ENCODE peak calls at places on chromosomes 4 and X, in five cellular contexts. W, H, Z, Y and V are unnamed samples.
A peak's percentile ranks its signal among the peaks of the same experiment; 100 is the strongest.

GRCh38 chr4:164904941-164905340 is 28.0 kb downstream of the APELA start:
- DNase-seq in W (no peak), H (no peak), Y (no peak), Z (no peak), V (no peak)

GRCh38 chr4:82431026-82431745 is 796 bp downstream of the ENOPH1 start:
- DNase-seq in H (peak; percentile 47), Y (no peak), Z (peak; percentile 46), W (peak; percentile 20), V (peak; percentile 47)

GRCh38 chr4:8114456-8115202 is 44.0 kb downstream of the ABLIM2 start:
- DNase-seq in Y (no peak), W (no peak), H (no peak), Z (no peak), V (no peak)

GRCh38 chr4:151256134-151256533 is 20.8 kb upstream of the PRSS48 start:
- DNase-seq in Y (no peak), W (no peak), H (no peak), Z (no peak), V (no peak)

GRCh38 chrX:9980927-9981326 is 13.8 kb downstream of the CLDN34 start:
- DNase-seq in W (no peak), Z (no peak), Y (no peak), H (no peak), V (no peak)

GRCh38 chr4:34365891-34366290 is 1878.4 kb downstream of the ARAP2 start:
- DNase-seq in H (no peak), Z (peak; percentile 3), Y (no peak), W (no peak), V (no peak)

GRCh38 chr4:4685810-4686209 is 144.0 kb upstream of the STX18 start:
- DNase-seq in Y (no peak), H (no peak), W (no peak), Z (no peak), V (no peak)

GRCh38 chrX:24988314-24988713 is 27.5 kb downstream of the ARX start:
- DNase-seq in Y (no peak), H (no peak), Z (no peak), W (no peak), V (no peak)

GRCh38 chr4:53365121-53365485 is 758 bp downstream of the SCFD2 start:
- DNase-seq in W (peak; percentile 30), Y (no peak), Z (peak; percentile 21), H (no peak), V (no peak)

GRCh38 chr4:180962268-180962667 is 1280.9 kb upstream of the TENM3 start:
- DNase-seq in Z (no peak), Y (no peak), H (no peak), W (no peak), V (no peak)

GRCh38 chr4:55435136-55435535 is 39.4 kb downstream of the TMEM165 start:
- DNase-seq in Y (no peak), Z (no peak), W (peak; percentile 26), H (no peak), V (no peak)

GRCh38 chrX:142873214-142873613 is 152.5 kb upstream of the SPANXN4 start:
- DNase-seq in Z (no peak), W (no peak), Y (no peak), H (no peak), V (no peak)

GRCh38 chr4:181502611-181503010 is 740.6 kb upstream of the TENM3 start:
- DNase-seq in W (no peak), Y (no peak), Z (no peak), H (no peak), V (no peak)

GRCh38 chr4:113921089-113921842 is 58.2 kb downstream of the ARSJ start:
- DNase-seq in Y (no peak), Z (no peak), W (peak; percentile 51), H (no peak), V (no peak)

GRCh38 chr4:39446842-39447573 is 11.7 kb downstream of the RPL9 start:
- DNase-seq in Y (peak; percentile 74), Z (peak; percentile 67), H (peak; percentile 29), W (peak; percentile 73), V (peak; percentile 63)

GRCh38 chrX:51144828-51145442 is 187.7 kb upstream of the NUDT10 start:
- DNase-seq in Y (peak; percentile 15), W (peak; percentile 55), Z (peak; percentile 50), H (peak; percentile 20), V (no peak)

GRCh38 chrX:15142084-15142715 is 127.7 kb downstream of the ASB9 start:
- DNase-seq in Y (no peak), H (no peak), Z (no peak), W (no peak), V (no peak)

GRCh38 chr4:169252339-169253086 is 18.2 kb downstream of the SH3RF1 start:
- DNase-seq in W (peak; percentile 64), Z (no peak), H (no peak), Y (no peak), V (no peak)

GRCh38 chr4:68271851-68272756 is 26.6 kb upstream of the TMPRSS11B start:
- DNase-seq in H (no peak), Y (no peak), W (peak; percentile 82), Z (peak; percentile 48), V (no peak)

GRCh38 chrX:20527458-20528099 is 260.9 kb upstream of the RPS6KA3 start:
- DNase-seq in W (peak; percentile 47), Y (no peak), H (no peak), Z (peak; percentile 23), V (no peak)

GRCh38 chr4:20252656-20253271 is 1.1 kb downstream of the SLIT2 start:
- DNase-seq in Y (no peak), W (peak; percentile 52), H (no peak), Z (peak; percentile 36), V (no peak)

GRCh38 chrX:73448379-73448778 is 1.5 kb downstream of the CDX4 start:
- DNase-seq in W (no peak), Z (no peak), H (no peak), Y (no peak), V (no peak)

GRCh38 chrX:100973411-100973810 is 3.9 kb downstream of the ARL13A start:
- DNase-seq in Z (no peak), H (no peak), Y (no peak), W (no peak), V (no peak)

GRCh38 chrX:107600366-107600765 is 27.9 kb upstream of the PRPS1 start:
- DNase-seq in Z (no peak), Y (no peak), W (peak; percentile 37), H (no peak), V (no peak)

GRCh38 chr4:146192060-146192459 is 16.5 kb downstream of the LSM6 start:
- DNase-seq in W (peak; percentile 7), Y (no peak), H (no peak), Z (no peak), V (no peak)

GRCh38 chrX:21781976-21782375 is 24.1 kb upstream of the SMPX start:
- DNase-seq in Y (no peak), Z (no peak), H (no peak), W (no peak), V (no peak)

GRCh38 chr4:81042578-81043365 is 12.3 kb downstream of the BMP3 start:
- DNase-seq in Y (no peak), H (no peak), W (no peak), Z (no peak), V (no peak)

GRCh38 chrX:40314070-40314469 is 216.3 kb upstream of the BCOR start:
- DNase-seq in W (no peak), Z (peak; percentile 22), H (no peak), Y (no peak), V (no peak)

GRCh38 chr4:137678796-137679195 is 146.5 kb upstream of the PCDH18 start:
- DNase-seq in H (no peak), Z (no peak), W (peak; percentile 82), Y (no peak), V (no peak)

GRCh38 chr4:147626903-147627302 is 9.7 kb downstream of the TMEM184C start:
- DNase-seq in Y (no peak), Z (no peak), W (no peak), H (no peak), V (no peak)

GRCh38 chrX:64885850-64886249 is 90.4 kb downstream of the ZC4H2 start:
- DNase-seq in Y (no peak), Z (peak; percentile 10), W (no peak), H (no peak), V (no peak)

GRCh38 chr4:87058272-87059073 is 123.7 kb downstream of the AFF1 start:
- DNase-seq in H (no peak), Y (no peak), W (peak; percentile 68), Z (peak; percentile 49), V (no peak)

GRCh38 chrX:2538016-2538415 is 37.2 kb upstream of the DHRSX start:
- DNase-seq in H (no peak), W (no peak), Z (no peak), Y (no peak), V (no peak)

GRCh38 chrX:69555396-69556023 is 51.4 kb downstream of the NALF2 start:
- DNase-seq in Y (no peak), Z (peak; percentile 6), W (no peak), H (no peak), V (no peak)

GRCh38 chrX:66021407-66021757 is 18.5 kb downstream of the VSIG4 start:
- DNase-seq in Z (no peak), H (no peak), Y (no peak), W (no peak), V (no peak)

GRCh38 chr4:168475745-168476144 is 4.5 kb downstream of the DDX60L start:
- DNase-seq in Y (no peak), Z (peak; percentile 22), W (peak; percentile 63), H (no peak), V (no peak)